ENCODE peak calls at places on chromosome 12, in five cellular contexts. One of them, this sample, is unnamed.

GRCh38 chr12:57474862-57475261 is 4.8 kb downstream of the ARHGAP9 start:
- DNase-seq in dermis blood vessel endothelial cell: no peak
- DNase-seq in WTC11: no peak
- DNase-seq in HEK293T: no peak
- DNase-seq in KBM-7: no peak
- DNase-seq in this sample: no peak

GRCh38 chr12:53789570-53789969 is 37.8 kb upstream of the CISTR start:
- DNase-seq in KBM-7: no peak
- DNase-seq in HEK293T: no peak
- DNase-seq in dermis blood vessel endothelial cell: no peak
- DNase-seq in WTC11: no peak
- DNase-seq in this sample: no peak

GRCh38 chr12:49658276-49658675 is 34.9 kb downstream of the PRPF40B start:
- DNase-seq in KBM-7: no peak
- DNase-seq in HEK293T: no peak
- DNase-seq in dermis blood vessel endothelial cell: no peak
- DNase-seq in WTC11: no peak
- DNase-seq in this sample: no peak

GRCh38 chr12:93256258-93256969 is 121.3 kb upstream of the NUDT4 start:
- DNase-seq in HEK293T: no peak
- DNase-seq in WTC11: no peak
- DNase-seq in dermis blood vessel endothelial cell: no peak
- DNase-seq in KBM-7: no peak
- DNase-seq in this sample: no peak

GRCh38 chr12:71780207-71780822 is 25.7 kb downstream of the RAB21 start:
- DNase-seq in WTC11: no peak
- DNase-seq in dermis blood vessel endothelial cell: peak
- DNase-seq in KBM-7: peak
- DNase-seq in HEK293T: peak
- DNase-seq in this sample: no peak

GRCh38 chr12:93325855-93326254 is 51.9 kb upstream of the NUDT4 start:
- DNase-seq in KBM-7: no peak
- DNase-seq in HEK293T: no peak
- DNase-seq in dermis blood vessel endothelial cell: peak
- DNase-seq in WTC11: no peak
- DNase-seq in this sample: no peak

GRCh38 chr12:54040148-54040494 is 7.3 kb downstream of the HOXC5 start:
- DNase-seq in WTC11: no peak
- DNase-seq in KBM-7: no peak
- DNase-seq in dermis blood vessel endothelial cell: no peak
- DNase-seq in HEK293T: peak
- DNase-seq in this sample: peak

GRCh38 chr12:31236998-31237637 is 88.8 kb downstream of the SINHCAF start:
- DNase-seq in KBM-7: no peak
- DNase-seq in HEK293T: no peak
- DNase-seq in WTC11: no peak
- DNase-seq in dermis blood vessel endothelial cell: no peak
- DNase-seq in this sample: no peak

GRCh38 chr12:90456248-90456647 is 498.7 kb downstream of the CCER1 start:
- DNase-seq in dermis blood vessel endothelial cell: no peak
- DNase-seq in HEK293T: no peak
- DNase-seq in WTC11: no peak
- DNase-seq in KBM-7: no peak
- DNase-seq in this sample: no peak

GRCh38 chr12:29073631-29074239 is 75.3 kb upstream of the FAR2 start:
- DNase-seq in HEK293T: peak
- DNase-seq in dermis blood vessel endothelial cell: peak
- DNase-seq in WTC11: no peak
- DNase-seq in KBM-7: peak
- DNase-seq in this sample: peak

GRCh38 chr12:1606021-1606622 is 11.7 kb upstream of the FBXL14 start:
- DNase-seq in HEK293T: peak
- DNase-seq in KBM-7: no peak
- DNase-seq in WTC11: peak
- DNase-seq in dermis blood vessel endothelial cell: peak
- DNase-seq in this sample: peak